ENCODE peak calls at places on chromosome 1, in nine cellular contexts. B, R, I, X, O, S, H, F and G are unnamed samples.
A peak's percentile ranks its signal among the peaks of the same experiment; 100 is the strongest.

GRCh38 chr1:225886159-225887029 is 2.6 kb downstream of the LEFTY1 start:
- DNase-seq in B (peak; percentile 35), R (peak; percentile 51), I (no peak), X (no peak), O (no peak), S (no peak), H (no peak), F (no peak), G (no peak)

GRCh38 chr1:14913475-14914155 is 239.9 kb upstream of the TMEM51 start:
- DNase-seq in B (no peak), R (no peak), I (no peak), X (no peak), O (no peak), S (no peak), H (no peak), F (no peak), G (no peak)

GRCh38 chr1:61332196-61332753 is 249.9 kb downstream of the NFIA start:
- DNase-seq in B (no peak), R (no peak), I (no peak), X (no peak), O (no peak), S (no peak), H (no peak), F (no peak), G (no peak)

GRCh38 chr1:202151045-202151444 is 6.5 kb upstream of the ARL8A start:
- DNase-seq in B (no peak), R (no peak), I (no peak), X (no peak), O (no peak), S (no peak), H (no peak), F (no peak), G (no peak)

GRCh38 chr1:220962031-220962751 is 82.9 kb downstream of the HLX start:
- DNase-seq in B (no peak), R (peak; percentile 28), I (no peak), X (no peak), O (no peak), S (no peak), H (peak; percentile 97), F (peak; percentile 96), G (no peak)

GRCh38 chr1:87091425-87091824 is 177.0 kb downstream of the HS2ST1 start:
- DNase-seq in B (no peak), R (no peak), I (no peak), X (no peak), O (peak; percentile 8), S (no peak), H (no peak), F (no peak), G (no peak)

GRCh38 chr1:64861611-64862010 is 104.7 kb downstream of the JAK1 start:
- DNase-seq in B (no peak), R (peak; percentile 63), I (no peak), X (peak; percentile 52), O (peak; percentile 35), S (no peak), H (peak; percentile 13), F (no peak), G (no peak)

GRCh38 chr1:222877854-222878253 is 63.0 kb downstream of the DISP1 start:
- DNase-seq in B (no peak), R (no peak), I (no peak), X (no peak), O (no peak), S (no peak), H (no peak), F (no peak), G (no peak)

GRCh38 chr1:30249446-30250337 is 473.7 kb downstream of the MATN1 start:
- DNase-seq in B (no peak), R (no peak), I (no peak), X (no peak), O (no peak), S (no peak), H (no peak), F (no peak), G (no peak)

GRCh38 chr1:30251451-30251850 is 471.9 kb downstream of the MATN1 start:
- DNase-seq in B (no peak), R (no peak), I (no peak), X (no peak), O (no peak), S (no peak), H (no peak), F (no peak), G (no peak)

GRCh38 chr1:30248373-30248772 is 475.0 kb downstream of the MATN1 start:
- DNase-seq in B (no peak), R (no peak), I (no peak), X (no peak), O (no peak), S (no peak), H (no peak), F (no peak), G (no peak)

GRCh38 chr1:30250338-30251022 is 472.9 kb downstream of the MATN1 start:
- DNase-seq in B (no peak), R (no peak), I (no peak), X (no peak), O (no peak), S (no peak), H (no peak), F (no peak), G (no peak)

DNA sequence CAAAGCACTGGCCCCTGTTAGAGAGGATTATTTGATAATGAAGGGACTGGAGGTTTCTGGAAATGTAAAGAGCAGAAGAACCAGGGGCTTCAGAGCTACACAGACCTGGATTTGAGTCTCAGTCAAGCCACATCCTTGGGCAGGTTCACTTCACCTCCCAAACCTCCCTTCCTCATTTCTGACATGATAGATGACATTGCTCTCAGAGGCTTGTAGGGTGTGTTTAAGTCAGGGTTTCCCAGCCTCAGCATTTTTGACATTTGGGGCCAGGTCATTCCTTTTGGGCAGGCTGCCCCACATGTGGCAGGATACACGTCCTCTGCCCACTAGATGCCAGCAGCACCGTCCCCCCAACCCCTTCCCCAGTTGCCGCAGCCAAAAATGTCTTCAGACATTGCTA is 474.6 kb downstream of the MATN1 start:
- DNase-seq in B (no peak), R (no peak), I (no peak), X (no peak), O (no peak), S (no peak), H (no peak), F (no peak), G (no peak)
- TF ChIP-seq CTCF in B (no peak), R (no peak), I (no peak), X (no peak), O (no peak), S (no peak), H (no peak), F (no peak), G (no peak)

GRCh38 chr1:32894019-32894600 is 7.1 kb downstream of the TMEM54 start:
- DNase-seq in B (no peak), R (no peak), I (no peak), X (no peak), O (no peak), S (no peak), H (no peak), F (no peak), G (no peak)

GRCh38 chr1:32891630-32892029 is 5.3 kb downstream of the HPCA start:
- DNase-seq in B (no peak), R (no peak), I (no peak), X (no peak), O (no peak), S (no peak), H (no peak), F (no peak), G (no peak)

GRCh38 chr1:32893198-32894018 is 7.1 kb downstream of the HPCA start:
- DNase-seq in B (peak; percentile 81), R (peak; percentile 65), I (peak; percentile 84), X (peak; percentile 47), O (no peak), S (no peak), H (no peak), F (no peak), G (no peak)

GRCh38 chr1:32891241-32891570 is 4.9 kb downstream of the HPCA start:
- DNase-seq in B (no peak), R (no peak), I (no peak), X (no peak), O (no peak), S (no peak), H (no peak), F (no peak), G (no peak)

DNA sequence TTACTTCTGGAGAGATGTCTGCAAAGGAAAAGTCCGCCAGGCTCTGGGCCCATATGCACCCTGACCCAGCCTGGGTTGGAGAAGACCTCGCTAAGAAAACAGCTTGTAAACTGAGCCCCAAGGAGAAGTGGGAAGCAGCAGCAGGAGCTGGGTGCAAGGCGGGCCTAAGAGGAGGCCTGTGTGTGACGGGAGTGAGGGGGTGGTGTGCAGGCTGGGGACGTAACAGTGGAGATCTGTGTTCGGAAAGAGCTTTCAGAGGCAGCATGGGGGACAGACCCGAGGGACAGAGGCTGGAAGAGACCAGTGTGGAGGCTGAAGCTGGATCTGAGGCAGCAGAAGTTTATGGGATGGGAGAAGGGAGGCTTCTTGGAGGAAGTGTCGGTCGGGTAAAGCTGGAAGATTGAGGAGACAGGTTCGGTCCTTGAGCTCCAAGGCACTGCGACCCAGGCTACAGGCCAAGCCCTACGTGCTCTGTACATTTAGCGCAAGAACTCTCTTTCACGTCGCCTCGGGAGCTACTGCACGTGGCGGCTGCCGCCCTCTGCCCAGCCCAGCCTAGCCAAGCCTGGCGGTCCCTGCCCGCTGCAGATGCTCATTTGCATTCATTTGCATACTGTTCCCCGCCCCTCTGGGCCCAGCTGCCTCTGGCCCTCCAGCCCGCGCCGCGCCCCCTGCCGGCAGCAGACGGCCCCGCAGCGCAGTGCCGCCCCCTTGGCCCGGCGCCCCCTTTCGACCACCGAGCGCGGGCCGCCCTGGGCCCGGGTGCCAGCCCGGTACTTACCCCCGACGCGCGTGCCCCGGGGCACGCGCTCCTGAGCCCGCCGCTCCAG is 6.3 kb downstream of the HPCA start:
- DNase-seq in B (no peak), R (peak; percentile 59), I (peak; percentile 54), X (peak; percentile 37), O (peak; percentile 68), S (peak; percentile 44), H (no peak), F (no peak), G (no peak)
- TF ChIP-seq CTCF in B (peak; percentile 59), R (peak; percentile 48), I (peak; percentile 56), X (peak; percentile 29), O (peak; percentile 78), S (no peak), H (peak; percentile 85), F (peak; percentile 56), G (peak; percentile 1)

GRCh38 chr1:155085504-155086181 is 7.0 kb downstream of the EFNA3 start:
- DNase-seq in B (peak; percentile 90), R (peak; percentile 83), I (peak; percentile 88), X (peak; percentile 78), O (peak; percentile 72), S (peak; percentile 77), H (peak; percentile 31), F (no peak), G (peak; percentile 78)

GRCh38 chr1:155082301-155082940 is 3.8 kb downstream of the EFNA3 start:
- DNase-seq in B (peak; percentile 78), R (no peak), I (peak; percentile 72), X (no peak), O (peak; percentile 54), S (no peak), H (no peak), F (no peak), G (no peak)

GRCh38 chr1:155084722-155085503 is 6.3 kb downstream of the EFNA3 start:
- DNase-seq in B (peak; percentile 96), R (peak; percentile 96), I (peak; percentile 96), X (peak; percentile 97), O (peak; percentile 95), S (peak; percentile 87), H (peak; percentile 89), F (peak; percentile 41), G (peak; percentile 97)

GRCh38 chr1:155082941-155083541 is 4.4 kb downstream of the EFNA3 start:
- DNase-seq in B (peak; percentile 85), R (no peak), I (peak; percentile 87), X (no peak), O (peak; percentile 24), S (no peak), H (no peak), F (no peak), G (no peak)

DNA sequence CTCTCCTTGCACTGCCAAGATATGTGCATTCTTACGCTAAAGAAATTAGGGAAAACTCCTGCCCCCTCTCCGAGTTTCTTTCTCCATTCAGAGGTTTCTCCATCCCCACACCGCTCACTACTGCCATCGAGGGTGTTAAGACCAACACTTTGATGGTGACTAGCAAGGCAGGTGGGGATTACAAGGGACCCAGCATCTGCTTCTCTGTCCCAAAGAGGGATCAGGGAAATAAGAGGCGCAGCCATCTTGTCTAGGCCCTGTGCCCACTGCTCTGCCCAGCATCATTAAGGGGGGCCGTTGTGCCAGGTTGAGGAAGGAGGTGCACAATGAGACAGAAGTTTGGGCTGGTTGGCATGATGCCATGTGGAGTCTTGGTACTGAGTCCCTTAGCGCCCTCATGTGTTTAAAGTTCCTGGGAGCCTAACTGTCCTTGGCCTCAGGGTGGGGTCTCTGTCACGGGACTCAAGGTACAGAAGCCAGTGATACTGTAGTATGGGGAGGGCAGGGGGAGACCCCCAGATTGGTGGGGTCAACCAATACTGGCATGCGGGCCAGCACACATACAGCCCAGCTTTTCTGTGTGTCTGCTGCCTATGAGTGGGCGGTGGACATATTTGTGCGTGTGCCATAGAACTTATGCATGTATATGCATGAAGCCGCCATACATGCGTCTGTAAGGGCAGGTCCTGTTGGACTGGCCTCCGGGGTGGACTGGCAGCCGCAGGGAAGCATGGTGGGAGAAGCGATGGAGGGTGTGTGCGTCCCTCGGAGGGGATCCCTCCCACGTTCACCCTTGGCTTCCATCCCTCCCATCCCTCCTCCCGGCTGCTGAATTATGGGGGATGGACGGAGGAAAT is 5.5 kb downstream of the EFNA3 start:
- DNase-seq in B (peak; percentile 71), R (peak; percentile 52), I (peak; percentile 89), X (peak; percentile 62), O (peak; percentile 55), S (no peak), H (no peak), F (no peak), G (peak; percentile 59)
- TF ChIP-seq CTCF in B (no peak), R (peak; percentile 25), I (no peak), X (no peak), O (no peak), S (no peak), H (no peak), F (peak; percentile 19), G (no peak)

GRCh38 chr1:183281039-183281438 is 95.0 kb downstream of the LAMC2 start:
- DNase-seq in B (no peak), R (no peak), I (no peak), X (no peak), O (no peak), S (no peak), H (peak; percentile 59), F (no peak), G (no peak)
- TF ChIP-seq CTCF in B (no peak), R (no peak), I (no peak), X (no peak), O (no peak), S (no peak), H (no peak), F (peak; percentile 50), G (no peak)